ENCODE peak calls at places on chromosomes 11 and 22, in nine cellular contexts. E, L, J, A, Z, D, Q, S and T are unnamed samples.

GRCh38 chr22:39463931-39464390 is 7.1 kb downstream of the MGAT3 start:
- DNase-seq in E (no peak), L (no peak), J (no peak), A (no peak), Z (no peak), D (peak), Q (no peak), S (no peak), T (peak)

GRCh38 chr11:44621784-44622183 is 56.3 kb downstream of the CD82 start:
- DNase-seq in E (no peak), L (no peak), J (no peak), A (peak), Z (no peak), D (no peak), Q (no peak), S (no peak), T (no peak)

GRCh38 chr22:32949719-32950118 is 108.5 kb downstream of the SYN3 start:
- DNase-seq in E (no peak), L (no peak), J (no peak), A (no peak), Z (no peak), D (no peak), Q (peak), S (no peak), T (no peak)

GRCh38 chr11:77149716-77150392 is 21.8 kb downstream of the MYO7A start:
- DNase-seq in E (no peak), L (no peak), J (no peak), A (no peak), Z (no peak), D (no peak), Q (no peak), S (no peak), T (no peak)

GRCh38 chr11:12088047-12088481 is 22.3 kb upstream of the MICAL2 start:
- DNase-seq in E (no peak), L (peak), J (no peak), A (peak), Z (no peak), D (peak), Q (peak), S (peak), T (peak)

GRCh38 chr11:12029738-12030363 is 21.4 kb upstream of the DKK3 start:
- DNase-seq in E (no peak), L (peak), J (no peak), A (no peak), Z (no peak), D (no peak), Q (no peak), S (no peak), T (no peak)

GRCh38 chr11:2260491-2261364 is 9.7 kb downstream of the ASCL2 start:
- DNase-seq in E (no peak), L (no peak), J (no peak), A (no peak), Z (no peak), D (peak), Q (no peak), S (no peak), T (no peak)

GRCh38 chr11:45994421-45995341 is 72.2 kb downstream of the LARGE2 start:
- DNase-seq in E (no peak), L (no peak), J (peak), A (no peak), Z (no peak), D (no peak), Q (peak), S (no peak), T (no peak)

GRCh38 chr22:40690370-40690769 is 11.1 kb downstream of the MCHR1 start:
- DNase-seq in E (no peak), L (no peak), J (no peak), A (no peak), Z (no peak), D (no peak), Q (no peak), S (no peak), T (no peak)

GRCh38 chr11:82546556-82547162 is 187.0 kb downstream of the FAM181B start:
- DNase-seq in E (no peak), L (no peak), J (no peak), A (no peak), Z (no peak), D (no peak), Q (no peak), S (no peak), T (no peak)

GRCh38 chr11:68433541-68433940 is 27.0 kb upstream of the PPP6R3 start:
- DNase-seq in E (no peak), L (no peak), J (no peak), A (no peak), Z (no peak), D (no peak), Q (no peak), S (no peak), T (no peak)

GRCh38 chr11:112881461-112881860 is 79.8 kb upstream of the NCAM1 start:
- DNase-seq in E (no peak), L (no peak), J (peak), A (no peak), Z (no peak), D (peak), Q (peak), S (peak), T (peak)

GRCh38 chr11:71563401-71563800 is 2.0 kb upstream of the KRTAP5-10 start:
- DNase-seq in E (peak), L (peak), J (peak), A (no peak), Z (no peak), D (no peak), Q (peak), S (no peak), T (no peak)

GRCh38 chr22:23743303-23743705 is 7.6 kb downstream of the ZNF70 start:
- DNase-seq in E (no peak), L (no peak), J (no peak), A (no peak), Z (no peak), D (no peak), Q (peak), S (peak), T (peak)

GRCh38 chr11:83161610-83162199 is 4.8 kb downstream of the PCF11 start:
- DNase-seq in E (no peak), L (no peak), J (no peak), A (no peak), Z (no peak), D (no peak), Q (no peak), S (no peak), T (no peak)

GRCh38 chr22:27663812-27664211 is 137.7 kb downstream of the MN1 start:
- DNase-seq in E (no peak), L (peak), J (no peak), A (no peak), Z (no peak), D (no peak), Q (no peak), S (no peak), T (no peak)

GRCh38 chr11:6541356-6541755 is 44.3 kb downstream of the DNHD1 start:
- DNase-seq in E (no peak), L (no peak), J (no peak), A (no peak), Z (no peak), D (no peak), Q (no peak), S (no peak), T (no peak)

GRCh38 chr22:35352214-35353111 is 28.4 kb upstream of the HMOX1 start:
- DNase-seq in E (peak), L (peak), J (no peak), A (peak), Z (no peak), D (no peak), Q (no peak), S (peak), T (peak)

GRCh38 chr22:24164823-24165379 is 16.4 kb upstream of the SUSD2 start:
- DNase-seq in E (no peak), L (no peak), J (no peak), A (no peak), Z (no peak), D (no peak), Q (no peak), S (peak), T (no peak)

GRCh38 chr11:33730716-33731115 is 5.5 kb downstream of the CD59 start:
- DNase-seq in E (no peak), L (no peak), J (no peak), A (no peak), Z (no peak), D (no peak), Q (no peak), S (no peak), T (no peak)

GRCh38 chr11:33734441-33735165 is 1.6 kb downstream of the CD59 start:
- DNase-seq in E (no peak), L (peak), J (no peak), A (no peak), Z (no peak), D (no peak), Q (peak), S (no peak), T (peak)

GRCh38 chr11:33733978-33734377 is 2.2 kb downstream of the CD59 start:
- DNase-seq in E (no peak), L (no peak), J (no peak), A (no peak), Z (no peak), D (no peak), Q (no peak), S (no peak), T (no peak)

GRCh38 chr11:33735166-33735425 is 1.1 kb downstream of the CD59 start:
- DNase-seq in E (no peak), L (no peak), J (no peak), A (no peak), Z (no peak), D (no peak), Q (no peak), S (no peak), T (no peak)

GRCh38 chr11:33732176-33732575 is 4.0 kb downstream of the CD59 start:
- DNase-seq in E (no peak), L (no peak), J (no peak), A (no peak), Z (no peak), D (no peak), Q (no peak), S (no peak), T (no peak)
- H3K4me3 ChIP-seq in E (no peak), L (peak), J (no peak), A (peak), Z (no peak), D (no peak), Q (no peak), S (peak), T (peak)

GRCh38 chr22:29483254-29483653 is 3.2 kb downstream of the NEFH start:
- DNase-seq in E (no peak), L (no peak), J (no peak), A (no peak), Z (no peak), D (no peak), Q (no peak), S (no peak), T (no peak)

GRCh38 chr22:29480512-29481264 is 670 bp downstream of the NEFH start:
- DNase-seq in E (peak), L (no peak), J (no peak), A (no peak), Z (peak), D (no peak), Q (peak), S (peak), T (peak)

GRCh38 chr22:29481265-29482000 is 1.4 kb downstream of the NEFH start:
- DNase-seq in E (no peak), L (no peak), J (peak), A (no peak), Z (no peak), D (no peak), Q (no peak), S (no peak), T (peak)

GRCh38 chr22:29482726-29483125 is 2.7 kb downstream of the NEFH start:
- DNase-seq in E (no peak), L (no peak), J (no peak), A (no peak), Z (no peak), D (no peak), Q (no peak), S (no peak), T (no peak)

GRCh38 chr22:29482253-29482652 is 2.2 kb downstream of the NEFH start:
- DNase-seq in E (no peak), L (no peak), J (no peak), A (no peak), Z (no peak), D (no peak), Q (no peak), S (no peak), T (no peak)
- H3K4me3 ChIP-seq in E (no peak), L (no peak), J (no peak), A (no peak), Z (no peak), D (peak), Q (no peak), S (no peak), T (no peak)

DNA sequence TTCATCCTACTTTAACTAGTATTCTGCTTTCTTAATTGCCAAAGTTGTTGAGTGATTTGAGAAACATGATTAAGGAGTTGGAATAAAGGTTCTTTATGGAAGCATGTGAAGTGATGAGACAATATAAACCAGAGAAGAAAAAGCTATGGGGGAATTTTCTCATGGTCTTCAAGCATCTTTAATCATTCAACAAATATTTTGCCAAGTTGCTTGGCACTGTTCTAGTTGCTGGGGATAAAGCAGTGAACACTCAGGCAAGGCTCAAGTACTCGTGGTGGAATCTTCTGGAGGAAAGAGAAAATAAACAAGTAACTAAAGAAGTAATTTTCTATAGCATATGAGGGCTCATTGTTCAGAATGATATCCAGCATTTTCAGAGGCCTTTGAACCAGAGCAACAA is 9.2 kb upstream of the PIWIL4 start:
- DNase-seq in E (no peak), L (no peak), J (no peak), A (no peak), Z (no peak), D (no peak), Q (no peak), S (no peak), T (no peak)
- H3K4me3 ChIP-seq in E (no peak), L (no peak), J (no peak), A (no peak), Z (no peak), D (no peak), Q (no peak), S (no peak), T (no peak)

GRCh38 chr22:36701941-36702640 is 1.5 kb downstream of the CACNG2 start:
- DNase-seq in E (no peak), L (no peak), J (no peak), A (no peak), Z (no peak), D (no peak), Q (no peak), S (no peak), T (no peak)
- H3K4me3 ChIP-seq in E (no peak), L (no peak), J (no peak), A (no peak), Z (no peak), D (no peak), Q (no peak), S (no peak), T (no peak)

GRCh38 chr22:46052331-46052771 is 75.4 kb upstream of the WNT7B start:
- DNase-seq in E (no peak), L (no peak), J (no peak), A (peak), Z (no peak), D (no peak), Q (peak), S (peak), T (peak)
- H3K4me3 ChIP-seq in E (peak), L (peak), J (no peak), A (peak), Z (peak), D (peak), Q (peak), S (peak), T (peak)

DNA sequence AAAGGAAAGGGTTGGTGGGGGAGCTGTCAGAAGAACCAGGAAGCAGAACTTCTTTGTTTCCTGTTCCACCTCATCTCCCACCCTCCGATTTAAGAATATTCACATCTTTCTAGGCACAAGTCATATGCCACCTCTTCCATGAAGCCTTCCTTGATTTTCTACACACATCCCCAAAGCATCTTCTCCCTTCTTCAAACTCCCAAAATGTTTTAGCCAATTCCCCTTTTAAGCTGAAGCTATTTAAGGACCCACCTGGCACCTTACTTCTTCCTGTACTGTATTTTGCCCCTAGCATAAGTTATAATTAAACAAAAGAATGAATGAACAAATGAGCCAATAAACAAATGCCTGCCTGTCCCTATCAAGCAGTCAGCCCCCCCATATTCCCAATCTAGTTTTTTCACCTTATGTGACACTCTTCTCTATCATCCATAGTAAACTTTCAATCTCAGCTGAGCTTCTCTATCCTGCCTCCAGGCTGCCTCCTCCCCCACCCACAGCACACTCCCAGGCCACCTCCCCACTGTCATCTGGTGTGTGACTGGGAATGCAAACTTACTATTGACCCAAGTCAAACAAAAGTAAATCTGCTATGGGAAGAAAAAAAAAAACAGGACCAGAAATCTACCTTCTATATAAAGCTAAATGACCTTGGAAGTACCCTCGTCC is 3.9 kb downstream of the TNKS1BP1 start:
- DNase-seq in E (no peak), L (peak), J (no peak), A (no peak), Z (no peak), D (peak), Q (no peak), S (no peak), T (no peak)
- H3K4me3 ChIP-seq in E (no peak), L (peak), J (no peak), A (peak), Z (no peak), D (peak), Q (no peak), S (peak), T (peak)